ENCODE peak calls at places on chromosomes 12 and 14, in seven cellular contexts. D, L, Y, I, Z, V and B are unnamed samples.

GRCh38 chr14:80095623-80096022 is 115.7 kb downstream of the DIO2 start:
- DNase-seq in D (no peak), L (no peak), Y (no peak), I (no peak), Z (no peak), V (no peak), B (no peak)

GRCh38 chr14:105092124-105092911 is 27.1 kb upstream of the GPR132 start:
- DNase-seq in D (no peak), L (no peak), Y (no peak), I (peak), Z (peak), V (peak), B (no peak)

GRCh38 chr14:101113108-101113612 is 209.6 kb upstream of the RTL1 start:
- DNase-seq in D (no peak), L (no peak), Y (no peak), I (no peak), Z (peak), V (no peak), B (peak)

GRCh38 chr14:59771577-59771976 is 99.0 kb downstream of the RTN1 start:
- DNase-seq in D (no peak), L (no peak), Y (no peak), I (no peak), Z (no peak), V (peak), B (no peak)

GRCh38 chr14:60508707-60509437 is at the start of gene SIX6:
- DNase-seq in D (no peak), L (no peak), Y (no peak), I (no peak), Z (no peak), V (peak), B (no peak)

GRCh38 chr12:85279449-85280137 is 427 bp upstream of the ALX1 start:
- DNase-seq in D (no peak), L (no peak), Y (no peak), I (no peak), Z (peak), V (peak), B (no peak)

GRCh38 chr14:102279688-102280348 is 25.1 kb downstream of the MOK start:
- DNase-seq in D (peak), L (no peak), Y (peak), I (no peak), Z (no peak), V (no peak), B (no peak)

GRCh38 chr12:39404000-39404399 is 38.9 kb downstream of the KIF21A start:
- DNase-seq in D (no peak), L (no peak), Y (no peak), I (no peak), Z (no peak), V (no peak), B (no peak)

GRCh38 chr12:85405781-85406522 is 125.9 kb downstream of the ALX1 start:
- DNase-seq in D (no peak), L (no peak), Y (no peak), I (no peak), Z (no peak), V (no peak), B (no peak)

GRCh38 chr12:106224392-106224706 is 23.5 kb downstream of the CKAP4 start:
- DNase-seq in D (no peak), L (no peak), Y (no peak), I (no peak), Z (no peak), V (no peak), B (no peak)

GRCh38 chr12:106227641-106228319 is 20.0 kb downstream of the CKAP4 start:
- DNase-seq in D (no peak), L (peak), Y (peak), I (peak), Z (peak), V (no peak), B (peak)

GRCh38 chr12:106229036-106229591 is 18.7 kb downstream of the CKAP4 start:
- DNase-seq in D (no peak), L (no peak), Y (no peak), I (no peak), Z (peak), V (no peak), B (no peak)

GRCh38 chr12:106228320-106228710 is 19.5 kb downstream of the CKAP4 start:
- DNase-seq in D (no peak), L (no peak), Y (no peak), I (no peak), Z (no peak), V (no peak), B (no peak)

DNA sequence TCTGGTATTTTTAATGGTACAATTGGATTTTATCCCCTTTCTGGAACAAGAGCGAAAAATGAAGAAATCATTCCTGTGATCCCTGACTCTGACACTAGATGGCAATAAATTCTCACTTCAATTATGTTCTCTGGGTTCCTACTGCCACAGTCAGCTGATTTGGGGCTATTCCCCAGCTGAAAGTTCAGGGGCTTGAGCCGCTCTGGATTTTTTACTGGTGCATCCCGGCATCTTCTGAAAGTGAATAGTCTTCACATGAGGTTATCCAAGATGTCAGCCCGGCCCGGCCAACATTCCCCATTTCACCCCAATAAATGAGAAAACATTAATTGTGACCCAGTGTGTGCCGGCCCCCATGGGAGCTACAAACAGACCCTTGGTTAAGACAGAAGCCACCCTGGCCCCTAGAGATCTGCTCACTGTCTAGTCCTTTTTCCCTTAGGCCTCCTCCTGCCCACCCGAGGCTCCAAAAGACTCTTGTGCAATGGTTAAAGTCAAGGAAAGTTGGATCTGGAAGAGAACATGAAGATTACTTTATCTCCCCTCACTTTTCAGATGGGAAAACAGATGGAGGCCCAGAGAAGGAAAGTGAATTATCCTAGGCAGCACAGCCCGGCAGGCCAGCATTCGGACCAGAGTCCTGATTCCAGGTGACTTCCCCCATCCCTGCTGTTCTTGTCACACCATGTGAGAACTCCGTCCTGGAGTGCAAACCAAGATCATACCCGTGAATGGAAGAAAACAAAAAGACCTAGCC is 20.8 kb downstream of the CKAP4 start:
- DNase-seq in D (peak), L (peak), Y (peak), I (no peak), Z (no peak), V (peak), B (peak)
- H3K27ac ChIP-seq in D (no peak), L (peak), Y (no peak), I (no peak), Z (peak), V (no peak), B (peak)

GRCh38 chr12:116861331-116861730 is 19.9 kb downstream of the HRK start:
- DNase-seq in D (no peak), L (peak), Y (no peak), I (peak), Z (no peak), V (peak), B (no peak)
- H3K4me3 ChIP-seq in D (no peak), L (no peak), Y (peak), I (no peak), Z (no peak), V (no peak), B (no peak)

DNA sequence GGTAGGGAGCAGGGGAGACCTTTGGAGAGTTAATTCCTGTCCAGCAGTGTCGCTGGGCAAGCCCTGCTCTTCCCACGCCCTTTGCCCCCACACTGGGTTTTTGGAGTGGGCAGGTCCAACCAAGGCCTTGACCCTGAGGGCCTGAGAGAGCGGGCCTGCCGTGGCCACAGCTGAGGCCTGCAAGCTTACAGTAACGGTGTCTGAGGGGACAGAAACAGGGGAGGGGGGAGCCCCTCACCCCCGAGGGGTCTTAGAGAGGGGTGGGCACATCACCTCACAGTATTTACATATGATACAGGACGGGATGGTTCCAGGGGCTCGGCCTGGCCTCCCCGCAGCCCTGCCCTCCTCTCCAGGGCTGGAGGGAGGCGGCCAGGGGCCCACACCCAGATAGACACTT is 14.6 kb upstream of the PLA2G1B start:
- DNase-seq in D (no peak), L (no peak), Y (no peak), I (no peak), Z (no peak), V (no peak), B (no peak)
- TF ChIP-seq POLR2AphosphoS5 in D (no peak), L (no peak), Y (no peak), I (no peak), Z (no peak), V (no peak), B (no peak)

GRCh38 chr12:53230971-53231858 is 794 bp downstream of the RARG start:
- DNase-seq in D (no peak), L (no peak), Y (no peak), I (no peak), Z (no peak), V (no peak), B (no peak)
- H3K27ac ChIP-seq in D (peak), L (no peak), Y (no peak), I (peak), Z (peak), V (peak), B (peak)

DNA sequence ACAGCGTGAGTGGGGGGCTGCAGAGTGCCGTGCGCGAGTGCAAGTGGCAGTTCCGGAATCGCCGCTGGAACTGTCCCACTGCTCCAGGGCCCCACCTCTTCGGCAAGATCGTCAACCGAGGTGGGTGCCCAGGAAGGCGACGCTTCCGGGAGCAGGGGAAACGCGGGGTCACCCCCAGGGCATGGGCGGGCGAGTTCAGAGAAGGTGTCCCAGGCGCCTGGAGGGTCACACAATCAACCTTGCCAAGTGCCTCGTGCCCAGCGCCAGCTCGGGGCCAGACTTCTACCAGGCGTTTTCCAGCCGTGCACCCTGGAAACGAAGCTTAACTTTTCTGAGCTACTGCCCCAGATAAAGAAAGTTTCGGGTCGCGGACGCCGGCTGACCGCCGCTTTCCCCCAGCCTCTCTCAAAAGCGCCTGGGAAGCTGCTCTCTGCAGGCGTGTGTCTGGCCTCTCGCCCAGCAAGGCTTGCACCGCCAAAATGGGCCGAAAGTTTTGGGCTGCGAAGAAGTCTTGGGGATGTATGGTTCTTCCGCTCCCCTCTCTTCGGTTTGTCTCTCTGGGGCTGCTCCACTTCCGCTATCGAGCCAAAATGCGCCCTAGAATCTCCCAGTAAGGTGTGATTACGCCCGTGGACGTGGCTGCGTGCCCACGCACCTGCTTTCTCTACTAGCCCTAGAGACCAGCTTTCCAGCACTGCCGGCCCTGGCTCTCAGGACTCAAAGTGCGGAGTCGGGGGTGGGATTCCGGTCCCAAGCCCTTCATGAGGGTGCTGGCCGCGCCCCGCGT is 1.7 kb downstream of the WNT1 start:
- DNase-seq in D (no peak), L (no peak), Y (no peak), I (peak), Z (no peak), V (no peak), B (no peak)
- H3K4me3 ChIP-seq in D (no peak), L (peak), Y (peak), I (no peak), Z (peak), V (peak), B (peak)

DNA sequence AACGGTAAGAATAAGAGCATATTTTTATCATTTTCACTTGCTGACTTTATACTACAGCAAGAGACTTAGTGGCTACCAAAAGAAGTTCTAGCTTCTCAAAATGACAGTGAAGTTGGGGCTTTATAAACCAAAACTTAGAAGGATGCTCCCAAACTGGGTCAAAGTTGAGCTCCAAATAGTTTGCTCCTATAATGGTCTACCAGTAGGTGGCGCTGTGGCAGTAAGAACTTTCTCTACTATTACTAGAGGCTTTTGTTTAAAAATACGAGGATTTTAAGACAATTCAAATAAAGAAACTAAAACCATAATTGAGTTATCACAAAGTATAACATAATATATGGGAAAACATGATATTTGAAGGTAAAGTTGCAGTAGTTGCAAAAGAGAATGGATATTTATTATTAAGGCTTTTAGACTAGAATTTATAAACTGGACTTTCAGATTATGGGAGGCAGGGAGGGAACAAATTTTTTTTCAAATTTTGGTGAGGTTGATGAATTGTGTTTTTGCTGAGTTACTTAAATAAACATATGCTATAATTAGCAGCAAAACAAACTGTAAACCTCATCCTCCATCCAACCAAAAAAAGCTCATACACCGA is 75.0 kb downstream of the TGFB3 start:
- DNase-seq in D (peak), L (peak), Y (peak), I (peak), Z (peak), V (peak), B (no peak)
- TF ChIP-seq POLR2AphosphoS5 in D (no peak), L (no peak), Y (no peak), I (no peak), Z (no peak), V (no peak), B (no peak)

GRCh38 chr12:124618291-124618902 is 51.0 kb upstream of the NCOR2 start:
- DNase-seq in D (no peak), L (no peak), Y (no peak), I (no peak), Z (no peak), V (no peak), B (no peak)
- H3K27ac ChIP-seq in D (no peak), L (no peak), Y (no peak), I (no peak), Z (no peak), V (no peak), B (no peak)

DNA sequence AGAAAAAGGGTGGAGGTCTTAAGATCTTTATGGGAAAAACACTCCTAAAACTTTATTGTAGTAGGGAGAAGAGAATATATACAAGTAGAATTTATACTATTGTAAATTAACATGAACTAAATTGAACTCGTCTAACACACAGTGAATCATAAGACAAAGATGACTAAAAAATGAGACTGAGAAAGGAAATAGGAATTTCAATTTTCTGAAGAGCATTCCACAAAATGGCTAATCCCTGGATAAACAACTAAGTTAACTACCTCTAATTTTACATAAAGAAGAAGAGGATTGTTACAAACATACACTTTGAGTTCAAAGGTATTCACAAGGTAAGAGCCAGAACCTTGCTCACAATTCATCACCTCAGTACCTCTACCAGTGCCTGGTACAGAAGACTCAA is 2.0 kb downstream of the MAP4K5 start:
- DNase-seq in D (no peak), L (no peak), Y (no peak), I (no peak), Z (no peak), V (no peak), B (no peak)
- H3K4me3 ChIP-seq in D (no peak), L (no peak), Y (peak), I (no peak), Z (peak), V (peak), B (peak)

DNA sequence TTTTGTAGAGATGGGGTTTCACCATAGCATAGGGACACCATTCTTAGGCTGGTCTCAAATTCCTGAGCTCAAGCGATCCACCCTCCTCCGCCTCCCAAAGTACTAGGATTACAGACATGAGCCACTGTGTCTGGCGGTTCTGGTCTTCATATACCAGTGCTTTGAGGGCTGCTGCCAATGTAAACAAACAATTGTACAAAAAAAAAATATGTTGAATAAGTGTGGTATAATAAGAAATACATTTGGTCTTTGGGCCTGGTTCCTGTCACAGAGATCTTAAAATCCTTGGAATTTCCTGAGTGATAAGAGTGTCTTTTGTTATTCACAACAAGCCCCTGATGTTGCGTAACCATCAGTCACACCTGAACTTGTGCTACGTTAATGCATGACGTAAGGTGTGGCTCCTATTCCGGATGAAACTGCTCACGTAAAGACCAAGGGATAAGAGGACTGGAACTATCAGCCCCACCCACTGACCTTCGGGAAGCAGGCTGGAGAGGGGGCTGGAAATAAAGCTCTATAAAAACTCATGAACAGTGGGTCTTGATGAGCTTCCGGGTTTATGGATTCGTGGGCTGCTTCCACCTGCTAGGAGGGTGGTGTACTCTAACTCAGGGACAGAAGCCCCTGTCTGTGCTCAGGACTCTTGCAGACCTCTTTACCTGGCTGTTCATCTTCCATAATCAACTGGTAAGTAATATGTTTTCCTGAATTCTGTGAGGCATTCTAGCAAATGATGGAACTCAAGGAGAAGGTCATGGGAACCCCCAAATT is 16.5 kb upstream of the RIMKLB start:
- DNase-seq in D (no peak), L (no peak), Y (no peak), I (no peak), Z (no peak), V (no peak), B (no peak)
- TF ChIP-seq POLR2AphosphoS5 in D (no peak), L (no peak), Y (no peak), I (no peak), Z (no peak), V (no peak), B (peak)

GRCh38 chr12:69247253-69248018 is 8.1 kb downstream of the CPSF6 start:
- DNase-seq in D (no peak), L (no peak), Y (no peak), I (no peak), Z (no peak), V (no peak), B (no peak)

GRCh38 chr12:69254857-69255256 is 15.5 kb downstream of the CPSF6 start:
- DNase-seq in D (no peak), L (no peak), Y (no peak), I (no peak), Z (no peak), V (no peak), B (no peak)

GRCh38 chr12:69254046-69254445 is 14.7 kb downstream of the CPSF6 start:
- DNase-seq in D (peak), L (no peak), Y (peak), I (no peak), Z (no peak), V (peak), B (no peak)

DNA sequence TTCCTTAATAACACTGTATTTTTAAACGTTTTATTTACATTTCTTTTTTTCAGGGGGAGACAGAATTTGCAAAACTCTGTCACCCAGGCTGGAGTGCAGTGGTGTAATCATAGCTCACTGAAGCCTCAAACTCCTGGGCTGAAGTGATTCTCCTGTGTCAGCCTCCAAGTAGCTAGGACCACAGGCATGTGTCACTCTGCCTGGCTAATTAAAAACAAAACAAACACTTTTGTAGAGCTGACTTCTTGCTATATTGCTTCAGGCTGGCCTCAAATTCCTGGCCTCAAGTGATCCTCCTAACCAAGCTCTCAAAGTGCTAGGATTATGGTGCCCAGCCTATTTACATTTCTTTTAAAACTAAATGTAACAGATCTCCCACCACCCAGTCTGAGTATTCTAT is 12.7 kb downstream of the CPSF6 start:
- DNase-seq in D (no peak), L (no peak), Y (no peak), I (no peak), Z (no peak), V (no peak), B (no peak)
- H3K27ac ChIP-seq in D (no peak), L (no peak), Y (no peak), I (no peak), Z (no peak), V (no peak), B (no peak)